ENCODE peak calls at places on chromosomes 2 and 18, in nine cellular contexts. Z, I, P, C, R, G, T, D and M are unnamed samples.

GRCh38 chr2:30205456-30205855 is 25.9 kb upstream of the LBH start:
- DNase-seq in Z (no peak), I (no peak), P (no peak), C (no peak), R (no peak), G (no peak), T (no peak), D (no peak), M (peak)

GRCh38 chr2:219003267-219003634 is 10.0 kb upstream of the CRYBA2 start:
- DNase-seq in Z (no peak), I (no peak), P (no peak), C (no peak), R (no peak), G (no peak), T (no peak), D (no peak), M (no peak)

GRCh38 chr2:30113617-30114293 is 33.1 kb upstream of the YPEL5 start:
- DNase-seq in Z (peak), I (no peak), P (peak), C (no peak), R (no peak), G (no peak), T (peak), D (no peak), M (no peak)

GRCh38 chr2:64567473-64567872 is 43.3 kb downstream of the AFTPH start:
- DNase-seq in Z (no peak), I (no peak), P (no peak), C (no peak), R (no peak), G (no peak), T (no peak), D (no peak), M (no peak)

GRCh38 chr2:168336786-168337388 is 89.5 kb upstream of the STK39 start:
- DNase-seq in Z (peak), I (no peak), P (peak), C (no peak), R (no peak), G (no peak), T (peak), D (no peak), M (no peak)

GRCh38 chr2:75619992-75620740 is 26.4 kb upstream of the MRPL19 start:
- DNase-seq in Z (no peak), I (no peak), P (no peak), C (no peak), R (no peak), G (no peak), T (no peak), D (no peak), M (no peak)

GRCh38 chr18:23573948-23574431 is 12.3 kb downstream of the NPC1 start:
- DNase-seq in Z (peak), I (peak), P (peak), C (no peak), R (no peak), G (no peak), T (no peak), D (peak), M (no peak)

GRCh38 chr2:174518397-174518796 is 31.6 kb upstream of the GPR155 start:
- DNase-seq in Z (no peak), I (no peak), P (no peak), C (no peak), R (no peak), G (no peak), T (no peak), D (no peak), M (no peak)

GRCh38 chr2:8006181-8006580 is 675.7 kb upstream of the ID2 start:
- DNase-seq in Z (no peak), I (no peak), P (peak), C (no peak), R (no peak), G (no peak), T (no peak), D (no peak), M (no peak)

GRCh38 chr2:8006626-8007025 is 675.2 kb upstream of the ID2 start:
- DNase-seq in Z (no peak), I (no peak), P (no peak), C (no peak), R (no peak), G (no peak), T (no peak), D (no peak), M (no peak)

GRCh38 chr2:8003462-8004075 is 678.3 kb upstream of the ID2 start:
- DNase-seq in Z (peak), I (peak), P (peak), C (peak), R (peak), G (no peak), T (peak), D (peak), M (peak)

GRCh38 chr2:8002765-8003393 is 679.0 kb upstream of the ID2 start:
- DNase-seq in Z (no peak), I (no peak), P (no peak), C (no peak), R (no peak), G (no peak), T (no peak), D (no peak), M (no peak)

DNA sequence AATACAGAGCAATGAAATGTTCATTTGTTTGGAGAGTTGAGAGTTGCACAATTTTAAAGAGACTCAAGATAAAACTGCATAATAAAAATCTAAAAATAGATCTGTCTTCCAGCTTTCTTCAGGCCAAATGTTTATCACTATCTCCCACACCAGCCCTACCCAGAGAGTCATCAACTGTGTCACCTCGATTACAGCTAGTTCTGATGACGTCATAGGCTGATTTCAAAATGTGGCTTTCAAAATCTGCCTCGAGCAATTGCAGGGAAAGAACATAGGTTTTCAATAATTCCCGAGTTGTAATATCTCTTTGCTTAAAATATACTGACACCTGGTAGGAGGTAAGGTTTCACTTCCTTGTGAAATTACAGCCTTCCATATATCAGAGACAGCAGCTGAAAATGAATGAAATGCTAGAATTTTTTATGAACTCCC is 677.6 kb upstream of the ID2 start:
- DNase-seq in Z (peak), I (peak), P (peak), C (peak), R (no peak), G (no peak), T (peak), D (peak), M (peak)
- H3K4me3 ChIP-seq in Z (no peak), I (no peak), P (no peak), C (no peak), R (no peak), G (no peak), T (no peak), D (no peak), M (no peak)

GRCh38 chr2:71281950-71282349 is 49.6 kb upstream of the ZNF638 start:
- DNase-seq in Z (no peak), I (no peak), P (no peak), C (no peak), R (no peak), G (no peak), T (no peak), D (peak), M (no peak)

GRCh38 chr2:71291398-71291797 is 40.2 kb upstream of the ZNF638 start:
- DNase-seq in Z (no peak), I (no peak), P (no peak), C (no peak), R (no peak), G (no peak), T (no peak), D (no peak), M (no peak)

GRCh38 chr2:71282493-71282892 is 49.1 kb upstream of the ZNF638 start:
- DNase-seq in Z (peak), I (no peak), P (no peak), C (no peak), R (no peak), G (no peak), T (peak), D (no peak), M (no peak)

GRCh38 chr2:71283131-71283530 is 48.5 kb upstream of the ZNF638 start:
- DNase-seq in Z (no peak), I (no peak), P (no peak), C (no peak), R (no peak), G (no peak), T (no peak), D (no peak), M (no peak)

GRCh38 chr2:71285706-71286105 is 45.9 kb upstream of the ZNF638 start:
- DNase-seq in Z (no peak), I (no peak), P (no peak), C (no peak), R (no peak), G (no peak), T (no peak), D (no peak), M (no peak)
- TF ChIP-seq POLR2A in Z (no peak), I (no peak), P (no peak), C (no peak), R (no peak), G (no peak), T (no peak), D (no peak), M (no peak)

GRCh38 chr2:240151477-240152031 is 11.1 kb upstream of the OTOS start:
- DNase-seq in Z (no peak), I (no peak), P (peak), C (no peak), R (no peak), G (no peak), T (no peak), D (no peak), M (no peak)

GRCh38 chr2:240153418-240153817 is 13.0 kb upstream of the OTOS start:
- DNase-seq in Z (no peak), I (no peak), P (no peak), C (no peak), R (no peak), G (no peak), T (no peak), D (no peak), M (no peak)

GRCh38 chr2:240147911-240148587 is 7.6 kb upstream of the OTOS start:
- DNase-seq in Z (no peak), I (no peak), P (no peak), C (no peak), R (no peak), G (no peak), T (no peak), D (no peak), M (no peak)

GRCh38 chr2:240147382-240147781 is 6.9 kb upstream of the OTOS start:
- DNase-seq in Z (no peak), I (no peak), P (no peak), C (no peak), R (no peak), G (no peak), T (no peak), D (no peak), M (no peak)

GRCh38 chr2:240149943-240150784 is 9.7 kb upstream of the OTOS start:
- DNase-seq in Z (peak), I (no peak), P (peak), C (no peak), R (no peak), G (no peak), T (peak), D (no peak), M (no peak)
- H3K4me3 ChIP-seq in Z (no peak), I (no peak), P (no peak), C (no peak), R (no peak), G (no peak), T (no peak), D (no peak), M (no peak)

GRCh38 chr2:10017313-10017941 is 25.9 kb upstream of the KLF11 start:
- DNase-seq in Z (no peak), I (no peak), P (no peak), C (no peak), R (no peak), G (no peak), T (no peak), D (no peak), M (no peak)

GRCh38 chr2:10020001-10020400 is 23.3 kb upstream of the KLF11 start:
- DNase-seq in Z (no peak), I (no peak), P (no peak), C (no peak), R (no peak), G (no peak), T (no peak), D (no peak), M (no peak)

GRCh38 chr2:10016802-10017258 is 26.5 kb upstream of the KLF11 start:
- DNase-seq in Z (no peak), I (no peak), P (no peak), C (no peak), R (no peak), G (no peak), T (no peak), D (no peak), M (no peak)

GRCh38 chr2:10022041-10022421 is 21.3 kb upstream of the KLF11 start:
- DNase-seq in Z (no peak), I (no peak), P (no peak), C (no peak), R (no peak), G (no peak), T (no peak), D (no peak), M (no peak)

DNA sequence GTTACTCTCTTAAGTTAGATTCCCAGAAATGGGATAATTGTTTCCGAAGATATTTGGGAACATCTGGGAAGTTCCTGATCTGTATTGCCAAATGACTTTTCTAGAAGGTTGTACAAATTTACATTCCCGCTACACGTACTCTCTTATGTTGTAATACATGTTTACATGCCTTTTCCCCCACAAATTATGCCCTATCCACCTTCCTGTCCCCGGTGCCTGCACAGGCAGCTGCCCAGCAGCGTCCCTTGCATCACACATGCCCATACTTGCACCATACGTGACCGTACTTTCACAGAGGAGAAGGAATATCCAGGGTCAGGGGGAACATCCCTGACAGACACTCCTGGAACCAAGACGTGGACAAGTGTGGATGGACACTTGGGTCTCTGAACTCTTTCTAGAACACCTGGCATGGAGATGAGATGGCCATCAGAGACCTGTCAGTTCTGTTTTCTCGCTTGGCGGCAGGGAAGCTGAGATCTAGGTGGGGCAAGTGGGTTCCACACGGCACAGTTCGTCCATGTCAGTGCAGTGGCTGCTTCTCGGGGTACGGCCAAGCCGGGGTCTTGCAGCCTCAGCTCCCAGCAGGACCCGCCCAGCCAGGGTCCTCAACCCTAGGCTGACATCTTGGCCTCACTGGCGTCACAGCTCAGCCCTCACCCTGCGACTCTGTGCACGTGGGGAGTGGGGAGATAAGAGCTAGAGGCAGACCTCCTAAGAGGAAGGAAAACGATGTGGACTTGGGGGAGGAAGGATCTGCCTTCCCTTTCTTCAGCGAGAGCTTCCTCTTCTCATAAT is 24.0 kb upstream of the KLF11 start:
- DNase-seq in Z (no peak), I (no peak), P (no peak), C (no peak), R (no peak), G (no peak), T (no peak), D (no peak), M (no peak)
- TF ChIP-seq POLR2A in Z (no peak), I (no peak), P (no peak), C (no peak), R (no peak), G (peak), T (no peak), D (no peak), M (no peak)

GRCh38 chr2:68250196-68250595 is 2.1 kb downstream of the PPP3R1 start:
- DNase-seq in Z (no peak), I (no peak), P (no peak), C (no peak), R (no peak), G (no peak), T (peak), D (no peak), M (no peak)

GRCh38 chr2:68252407-68253210 is at the start of gene PPP3R1:
- DNase-seq in Z (peak), I (peak), P (peak), C (peak), R (peak), G (peak), T (peak), D (peak), M (peak)

GRCh38 chr2:68251187-68251854 is 1.0 kb downstream of the PPP3R1 start:
- DNase-seq in Z (peak), I (peak), P (peak), C (peak), R (peak), G (peak), T (peak), D (peak), M (peak)

GRCh38 chr2:68251855-68252406 is 401 bp downstream of the PPP3R1 start:
- DNase-seq in Z (peak), I (no peak), P (peak), C (peak), R (peak), G (no peak), T (no peak), D (peak), M (peak)

GRCh38 chr2:68250652-68251186 is 1.6 kb downstream of the PPP3R1 start:
- DNase-seq in Z (no peak), I (no peak), P (no peak), C (no peak), R (no peak), G (no peak), T (no peak), D (no peak), M (no peak)
- H3K4me3 ChIP-seq in Z (peak), I (peak), P (peak), C (peak), R (peak), G (peak), T (peak), D (peak), M (peak)

GRCh38 chr2:170817247-170817998 is 736 bp downstream of the GAD1 start:
- DNase-seq in Z (no peak), I (no peak), P (peak), C (no peak), R (no peak), G (no peak), T (no peak), D (no peak), M (no peak)
- TF ChIP-seq POLR2A in Z (no peak), I (no peak), P (no peak), C (no peak), R (no peak), G (no peak), T (no peak), D (no peak), M (no peak)

GRCh38 chr18:77095356-77096030 is 37.1 kb downstream of the MBP start:
- DNase-seq in Z (no peak), I (peak), P (no peak), C (no peak), R (peak), G (no peak), T (peak), D (no peak), M (peak)

GRCh38 chr18:77096031-77096371 is 36.6 kb downstream of the MBP start:
- DNase-seq in Z (no peak), I (no peak), P (no peak), C (no peak), R (no peak), G (no peak), T (no peak), D (no peak), M (no peak)

GRCh38 chr18:77098033-77098432 is 34.5 kb downstream of the MBP start:
- DNase-seq in Z (no peak), I (no peak), P (no peak), C (no peak), R (peak), G (no peak), T (peak), D (no peak), M (peak)

GRCh38 chr18:77098554-77099174 is 33.9 kb downstream of the MBP start:
- DNase-seq in Z (no peak), I (no peak), P (no peak), C (peak), R (peak), G (no peak), T (peak), D (no peak), M (peak)

DNA sequence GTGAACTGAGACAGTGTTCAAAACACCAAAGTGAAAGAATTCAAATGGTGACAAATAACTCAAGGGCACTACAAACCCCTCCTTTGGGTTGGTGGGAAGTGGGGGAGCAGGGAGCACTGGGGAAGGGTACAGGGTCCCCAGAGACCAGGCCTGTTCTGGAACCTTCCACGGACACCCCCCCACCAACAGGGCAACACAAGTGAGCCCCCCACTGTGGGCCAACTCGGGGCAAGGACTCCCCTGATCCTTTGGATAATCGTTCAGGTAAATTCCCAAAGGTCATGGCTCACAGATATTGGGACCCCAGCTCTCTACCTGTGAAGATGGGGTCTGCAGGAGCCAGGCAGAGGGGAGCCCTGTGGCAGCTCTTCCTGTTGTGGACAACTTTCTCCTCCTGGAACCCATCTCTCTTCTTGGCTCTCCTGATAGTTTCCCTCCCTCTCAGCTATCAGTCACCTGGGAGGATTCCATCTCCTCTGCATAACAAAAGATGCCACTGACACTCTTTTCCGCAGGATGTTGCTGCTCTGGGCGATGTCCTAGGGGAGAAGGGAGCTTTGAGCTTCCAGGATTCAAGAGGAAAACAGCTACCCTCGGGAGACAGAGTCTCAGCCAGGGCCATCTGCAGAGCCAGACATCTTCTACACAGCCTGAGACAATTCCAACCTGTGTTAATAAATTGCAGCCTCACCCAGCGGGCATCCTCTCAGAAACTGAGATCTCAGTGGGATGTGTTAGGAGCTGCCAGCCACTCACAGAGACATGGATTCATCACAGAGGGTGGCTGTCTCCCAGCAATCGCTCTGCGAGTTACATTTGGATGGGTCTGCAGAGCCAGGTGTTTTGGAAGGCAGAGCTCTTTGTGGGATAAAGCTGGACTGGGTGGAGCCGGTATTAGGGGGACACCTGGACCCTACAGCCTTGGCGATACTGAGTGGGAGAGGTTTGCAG is 35.4 kb downstream of the MBP start:
- DNase-seq in Z (no peak), I (no peak), P (no peak), C (no peak), R (peak), G (no peak), T (no peak), D (no peak), M (no peak)
- H3K4me3 ChIP-seq in Z (no peak), I (no peak), P (no peak), C (no peak), R (no peak), G (no peak), T (no peak), D (no peak), M (no peak)

DNA sequence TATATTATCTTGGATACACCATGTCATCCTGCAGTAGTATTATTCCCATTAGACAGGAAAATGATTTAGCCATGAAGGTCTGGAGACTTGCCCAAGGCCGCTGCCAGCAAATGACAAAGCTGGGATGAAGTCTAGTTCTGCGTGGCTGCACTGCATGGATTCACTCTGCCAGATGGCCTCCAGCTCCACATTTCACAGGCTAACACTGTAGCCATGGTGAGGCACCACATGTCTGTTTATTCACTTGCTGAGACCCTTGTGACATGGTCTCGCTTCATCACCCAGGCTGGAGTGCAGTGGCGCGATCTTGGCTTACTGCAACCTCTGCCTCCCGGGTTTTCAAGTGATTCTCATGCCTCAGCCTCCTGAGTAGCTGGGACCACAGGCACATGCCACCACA is 31.5 kb upstream of the SCG2 start:
- DNase-seq in Z (peak), I (no peak), P (no peak), C (no peak), R (no peak), G (no peak), T (no peak), D (no peak), M (no peak)
- TF ChIP-seq POLR2A in Z (no peak), I (no peak), P (no peak), C (no peak), R (no peak), G (no peak), T (no peak), D (no peak), M (no peak)